ENCODE peak calls at places on chromosomes 7 and 10, in six cellular contexts. W is HFFc6, P is WTC11, R is PC-9, E is AG04449, F is prostate gland. A is an unnamed sample.

GRCh38 chr7:127813991-127814556 is 162.1 kb downstream of the SND1 start:
- DNase-seq in W (no peak), E (no peak), P (no peak), F (no peak), R (no peak), A (no peak)

GRCh38 chr10:47378606-47379444 is 5.3 kb downstream of the ZNF488 start:
- DNase-seq in P (no peak), W (no peak), R (no peak), E (no peak), F (no peak), A (no peak)

GRCh38 chr10:43304687-43305333 is 37.9 kb upstream of the RASGEF1A start:
- DNase-seq in P (peak; percentile 63), F (peak; percentile 57), R (peak; percentile 46), W (peak; percentile 19), E (no peak), A (peak; percentile 15)

GRCh38 chr10:24759706-24760105 is 36.0 kb upstream of the ARHGAP21 start:
- DNase-seq in E (no peak), F (no peak), R (no peak), P (no peak), W (no peak), A (no peak)

GRCh38 chr7:22255342-22255741 is 101.6 kb downstream of the RAPGEF5 start:
- DNase-seq in R (no peak), P (no peak), F (no peak), W (no peak), E (no peak), A (no peak)

GRCh38 chr10:4215485-4215884 is 430.5 kb upstream of the KLF6 start:
- DNase-seq in W (no peak), R (no peak), P (no peak), F (no peak), E (no peak), A (no peak)

GRCh38 chr10:17533731-17534130 is 79.3 kb upstream of the ST8SIA6 start:
- DNase-seq in F (no peak), R (no peak), E (no peak), P (no peak), W (no peak), A (no peak)

GRCh38 chr7:104207348-104207730 is 474 bp downstream of the ORC5 start:
- DNase-seq in P (no peak), W (no peak), F (no peak), R (no peak), E (no peak), A (no peak)

GRCh38 chr10:60114765-60115586 is 208.6 kb upstream of the CCDC6 start:
- DNase-seq in W (peak; percentile 62), P (no peak), R (peak; percentile 16), E (peak; percentile 52), F (no peak), A (peak; percentile 55)

GRCh38 chr10:125158528-125159485 is 1.6 kb downstream of the CTBP2 start:
- DNase-seq in W (no peak), E (no peak), R (peak; percentile 35), F (no peak), P (no peak), A (no peak)

GRCh38 chr7:38518516-38518915 is 112.7 kb downstream of the AMPH start:
- DNase-seq in R (no peak), W (no peak), E (no peak), F (no peak), P (no peak), A (no peak)

GRCh38 chr10:76309744-76310441 is 878.5 kb downstream of the LRMDA start:
- DNase-seq in R (no peak), W (peak; percentile 79), P (no peak), F (no peak), E (peak; percentile 45), A (no peak)

GRCh38 chr7:38535013-38535412 is 96.2 kb downstream of the AMPH start:
- DNase-seq in W (no peak), F (no peak), E (no peak), R (no peak), P (no peak), A (no peak)

GRCh38 chr10:110212119-110213006 is 5.0 kb downstream of the MXI1 start:
- DNase-seq in F (no peak), W (no peak), P (no peak), R (no peak), E (no peak), A (no peak)

GRCh38 chr10:129851941-129852650 is 112.0 kb downstream of the EBF3 start:
- DNase-seq in W (no peak), P (no peak), R (no peak), F (no peak), E (no peak), A (no peak)

GRCh38 chr10:28970231-28970630 is 292.9 kb downstream of the BAMBI start:
- DNase-seq in F (no peak), E (no peak), P (no peak), W (no peak), R (no peak), A (peak; percentile 74)

GRCh38 chr7:109751241-109751640 is 1181.6 kb downstream of the DNAJB9 start:
- DNase-seq in P (no peak), E (no peak), R (peak; percentile 10), F (no peak), W (peak; percentile 39), A (peak; percentile 61)

GRCh38 chr10:33163941-33164824 is 170.3 kb downstream of the NRP1 start:
- DNase-seq in R (no peak), F (no peak), P (no peak), E (no peak), W (no peak), A (peak; percentile 38)

GRCh38 chr7:19747740-19748339 is 25.6 kb downstream of the TMEM196 start:
- DNase-seq in R (no peak), E (no peak), W (no peak), F (no peak), P (no peak), A (peak; percentile 1)

GRCh38 chr10:45470098-45471012 is 96.3 kb downstream of the ALOX5 start:
- DNase-seq in R (peak; percentile 43), E (no peak), P (peak; percentile 33), F (peak; percentile 46), W (peak; percentile 46), A (peak; percentile 8)

GRCh38 chr7:35722054-35722849 is 27.3 kb upstream of the HERPUD2 start:
- DNase-seq in W (no peak), F (no peak), E (no peak), P (no peak), R (no peak), A (no peak)

GRCh38 chr10:21530616-21531015 is 3.4 kb upstream of the MLLT10 start:
- DNase-seq in F (no peak), W (no peak), R (no peak), E (no peak), P (no peak), A (no peak)

GRCh38 chr10:50908366-50908765 is 22.9 kb upstream of the A1CF start:
- DNase-seq in E (no peak), R (no peak), W (no peak), P (no peak), F (no peak), A (no peak)

GRCh38 chr7:2622869-2623697 is 8.7 kb upstream of the TTYH3 start:
- DNase-seq in P (no peak), R (no peak), E (no peak), F (no peak), W (no peak), A (no peak)

GRCh38 chr7:132464740-132465139 is 111.5 kb downstream of the PLXNA4 start:
- DNase-seq in E (no peak), R (no peak), W (peak; percentile 33), F (no peak), P (no peak), A (no peak)

DNA sequence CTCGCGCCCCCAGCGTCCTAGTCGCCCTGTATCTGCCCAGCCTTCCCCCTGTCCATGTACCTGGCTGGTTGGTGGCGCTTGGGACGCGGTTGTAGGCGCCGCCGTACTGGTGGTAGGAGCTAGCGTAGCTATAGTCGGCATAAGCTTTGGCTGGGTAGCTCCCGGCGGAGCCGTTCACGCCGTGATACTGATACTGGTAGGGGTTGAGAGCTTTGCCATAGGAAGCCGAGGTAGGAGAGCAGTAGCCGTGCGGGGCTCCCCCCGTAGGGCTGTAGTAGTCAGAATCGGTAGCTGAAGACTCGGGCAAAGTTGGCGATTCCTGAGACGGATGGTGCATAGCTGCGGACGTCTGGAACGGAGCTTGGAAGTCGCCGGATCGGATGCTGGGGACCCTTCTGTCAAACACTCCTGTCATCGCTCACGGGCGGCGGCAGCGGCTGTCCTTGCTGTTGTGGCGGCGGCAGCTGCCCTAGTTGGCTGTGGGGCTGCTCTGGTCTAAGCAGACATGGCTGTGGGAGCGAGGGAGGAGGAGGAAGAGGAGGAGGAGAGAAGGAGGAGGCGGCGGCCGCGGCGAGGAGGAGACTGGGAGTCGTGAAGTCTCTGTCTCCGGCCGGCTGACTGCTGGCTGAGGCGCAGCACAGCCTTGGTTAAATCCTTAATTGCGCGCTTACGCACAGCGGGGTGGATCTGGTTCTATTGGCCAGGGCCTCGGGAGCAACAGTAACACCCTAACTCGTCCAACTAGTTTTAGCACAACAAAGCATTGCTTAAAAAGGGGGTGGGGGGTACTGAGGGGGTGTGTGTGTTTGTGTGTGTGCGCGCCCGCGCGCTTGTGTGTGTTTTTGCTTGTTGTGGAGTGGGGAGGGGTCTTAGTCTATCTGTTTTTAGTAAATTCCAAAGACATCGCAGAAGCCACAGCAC is at the start of gene DLX5:
- DNase-seq in P (peak; percentile 86), E (no peak), F (peak; percentile 69), W (no peak), R (no peak), A (no peak)
- TF ChIP-seq CTCF in P (no peak), E (no peak), F (no peak), W (no peak), R (no peak), A (no peak)

GRCh38 chr10:93680414-93681047 is 21.9 kb downstream of the FRA10AC1 start:
- DNase-seq in R (no peak), W (peak; percentile 57), E (no peak), F (no peak), P (no peak), A (peak; percentile 28)
- TF ChIP-seq CTCF in R (peak; percentile 75), W (peak; percentile 77), E (peak; percentile 3), F (peak; percentile 60), P (no peak), A (peak; percentile 38)

DNA sequence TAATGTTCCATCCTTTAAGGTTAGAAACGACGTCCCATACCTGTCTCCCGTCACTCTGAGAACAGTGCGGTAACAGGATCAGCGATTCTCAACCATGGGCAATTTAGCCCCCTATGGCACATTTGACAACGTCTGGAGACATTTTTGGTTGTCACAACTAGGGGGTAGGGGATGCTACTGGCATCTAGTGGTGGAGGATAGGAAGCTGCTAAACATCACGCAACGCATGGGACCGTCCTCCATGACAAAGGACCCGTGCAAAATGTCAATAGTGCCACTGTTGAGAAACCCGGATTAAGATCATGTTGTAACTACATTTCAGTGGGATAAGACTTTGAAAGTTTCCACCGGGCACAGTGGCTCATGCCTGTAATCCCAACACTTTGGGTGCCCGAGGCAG is 5.0 kb upstream of the PAXIP1 start:
- DNase-seq in E (no peak), R (no peak), W (no peak), F (no peak), P (peak; percentile 39), A (no peak)
- TF ChIP-seq CTCF in E (peak; percentile 8), R (no peak), W (peak; percentile 32), F (no peak), P (no peak), A (peak; percentile 70)

DNA sequence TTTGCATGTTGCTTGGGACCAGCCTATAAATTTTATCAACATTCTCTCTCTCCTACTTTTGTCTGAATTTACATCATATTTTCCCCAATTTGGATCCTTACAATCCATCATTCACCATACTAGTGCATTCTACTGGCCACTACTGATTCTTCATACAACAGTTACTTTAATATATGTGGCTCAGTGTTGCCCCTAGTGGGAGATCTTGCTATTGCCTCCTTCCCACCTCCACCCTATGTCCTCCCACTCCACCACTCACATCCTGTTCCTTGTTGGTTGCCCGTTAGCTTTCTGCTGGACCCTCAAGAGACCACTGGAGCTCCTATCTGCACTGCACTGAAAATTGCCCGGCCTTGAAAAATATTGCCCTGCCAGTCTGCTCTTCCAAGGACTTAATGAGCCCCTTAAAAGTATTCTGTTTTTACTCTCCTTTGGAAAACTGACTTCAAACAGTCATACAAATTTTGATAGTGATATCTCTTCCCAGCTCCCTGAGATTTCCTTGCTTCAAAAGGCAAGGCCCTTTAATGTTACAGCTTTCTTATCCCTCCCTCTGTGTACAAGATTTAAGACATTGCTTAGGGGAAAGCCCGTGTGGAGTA is 243.2 kb upstream of the TMEM229A start:
- DNase-seq in E (no peak), W (no peak), P (peak; percentile 68), F (no peak), R (peak; percentile 12), A (peak; percentile 10)
- TF ChIP-seq CTCF in E (peak; percentile 19), W (no peak), P (peak; percentile 71), F (no peak), R (peak; percentile 62), A (peak; percentile 69)

A was measured in brain microvascular endothelial cell.